ENCODE peak calls at places on chromosomes 7 and 10, in ten cellular contexts. One of them, this sample, is unnamed.

GRCh38 chr7:108026116-108026515 is 23.2 kb upstream of the LAMB1 start:
- DNase-seq in OCI-LY7: no peak
- DNase-seq in GM12865: no peak
- DNase-seq in astrocyte of the spinal cord: no peak
- DNase-seq in sigmoid colon: no peak
- DNase-seq in GM20000: no peak
- DNase-seq in psoas muscle: no peak
- DNase-seq in cardiac fibroblast: no peak
- DNase-seq in tibial artery: no peak
- DNase-seq in PC-9: no peak
- DNase-seq in this sample: no peak

GRCh38 chr7:105224884-105225651 is 163.7 kb downstream of the SRPK2 start:
- DNase-seq in astrocyte of the spinal cord: peak; percentile 94
- DNase-seq in sigmoid colon: no peak
- DNase-seq in PC-9: peak; percentile 38
- DNase-seq in OCI-LY7: peak; percentile 7
- DNase-seq in tibial artery: no peak
- DNase-seq in psoas muscle: no peak
- DNase-seq in GM20000: peak; percentile 45
- DNase-seq in GM12865: peak; percentile 58
- DNase-seq in cardiac fibroblast: peak; percentile 94
- DNase-seq in this sample: peak; percentile 40

GRCh38 chr7:135537905-135538304 is 19.8 kb upstream of the NUP205 start:
- DNase-seq in OCI-LY7: no peak
- DNase-seq in tibial artery: no peak
- DNase-seq in GM12865: no peak
- DNase-seq in astrocyte of the spinal cord: no peak
- DNase-seq in cardiac fibroblast: no peak
- DNase-seq in sigmoid colon: no peak
- DNase-seq in psoas muscle: no peak
- DNase-seq in GM20000: no peak
- DNase-seq in PC-9: no peak
- DNase-seq in this sample: no peak

GRCh38 chr7:126972571-126972970 is 280.2 kb downstream of the GRM8 start:
- DNase-seq in sigmoid colon: no peak
- DNase-seq in OCI-LY7: no peak
- DNase-seq in GM12865: no peak
- DNase-seq in PC-9: no peak
- DNase-seq in psoas muscle: no peak
- DNase-seq in astrocyte of the spinal cord: no peak
- DNase-seq in GM20000: no peak
- DNase-seq in tibial artery: no peak
- DNase-seq in cardiac fibroblast: no peak
- DNase-seq in this sample: no peak

GRCh38 chr7:144404911-144405310 is 1.4 kb upstream of the NOBOX start:
- DNase-seq in astrocyte of the spinal cord: no peak
- DNase-seq in GM12865: no peak
- DNase-seq in psoas muscle: no peak
- DNase-seq in sigmoid colon: no peak
- DNase-seq in tibial artery: no peak
- DNase-seq in cardiac fibroblast: no peak
- DNase-seq in PC-9: no peak
- DNase-seq in GM20000: no peak
- DNase-seq in OCI-LY7: no peak
- DNase-seq in this sample: no peak

GRCh38 chr7:38178695-38179344 is 775 bp downstream of the STARD3NL start:
- DNase-seq in OCI-LY7: peak; percentile 46
- DNase-seq in PC-9: no peak
- DNase-seq in astrocyte of the spinal cord: no peak
- DNase-seq in tibial artery: no peak
- DNase-seq in psoas muscle: no peak
- DNase-seq in cardiac fibroblast: peak; percentile 65
- DNase-seq in sigmoid colon: no peak
- DNase-seq in GM12865: peak; percentile 55
- DNase-seq in GM20000: peak; percentile 56
- DNase-seq in this sample: peak; percentile 44

GRCh38 chr7:77459311-77459726 is 43.2 kb upstream of the GSAP start:
- DNase-seq in PC-9: no peak
- DNase-seq in GM12865: no peak
- DNase-seq in astrocyte of the spinal cord: no peak
- DNase-seq in OCI-LY7: no peak
- DNase-seq in tibial artery: no peak
- DNase-seq in psoas muscle: no peak
- DNase-seq in GM20000: no peak
- DNase-seq in cardiac fibroblast: no peak
- DNase-seq in sigmoid colon: no peak
- DNase-seq in this sample: no peak

GRCh38 chr10:2760736-2761135 is 306.6 kb upstream of the PFKP start:
- DNase-seq in astrocyte of the spinal cord: no peak
- DNase-seq in GM20000: no peak
- DNase-seq in cardiac fibroblast: no peak
- DNase-seq in psoas muscle: no peak
- DNase-seq in OCI-LY7: peak; percentile 1
- DNase-seq in PC-9: no peak
- DNase-seq in GM12865: peak; percentile 7
- DNase-seq in tibial artery: no peak
- DNase-seq in sigmoid colon: no peak
- DNase-seq in this sample: no peak

GRCh38 chr10:90805211-90805610 is 52.6 kb downstream of the HTR7 start:
- DNase-seq in psoas muscle: no peak
- DNase-seq in tibial artery: no peak
- DNase-seq in cardiac fibroblast: no peak
- DNase-seq in PC-9: no peak
- DNase-seq in OCI-LY7: no peak
- DNase-seq in GM20000: no peak
- DNase-seq in GM12865: no peak
- DNase-seq in astrocyte of the spinal cord: no peak
- DNase-seq in sigmoid colon: no peak
- DNase-seq in this sample: no peak

GRCh38 chr10:105024184-105024583 is 383.1 kb downstream of the SORCS3 start:
- DNase-seq in GM12865: no peak
- DNase-seq in sigmoid colon: no peak
- DNase-seq in psoas muscle: no peak
- DNase-seq in OCI-LY7: no peak
- DNase-seq in astrocyte of the spinal cord: no peak
- DNase-seq in PC-9: no peak
- DNase-seq in cardiac fibroblast: no peak
- DNase-seq in GM20000: no peak
- DNase-seq in tibial artery: no peak
- DNase-seq in this sample: no peak

GRCh38 chr7:143117395-143117794 is 14.5 kb upstream of the PIP start:
- DNase-seq in tibial artery: no peak
- DNase-seq in PC-9: no peak
- DNase-seq in cardiac fibroblast: no peak
- DNase-seq in astrocyte of the spinal cord: no peak
- DNase-seq in OCI-LY7: no peak
- DNase-seq in sigmoid colon: no peak
- DNase-seq in psoas muscle: no peak
- DNase-seq in GM20000: no peak
- DNase-seq in GM12865: no peak
- DNase-seq in this sample: no peak

GRCh38 chr7:66460921-66461361 is 167.7 kb upstream of the KCTD7 start:
- DNase-seq in psoas muscle: no peak
- DNase-seq in OCI-LY7: no peak
- DNase-seq in PC-9: no peak
- DNase-seq in cardiac fibroblast: peak; percentile 22
- DNase-seq in tibial artery: no peak
- DNase-seq in sigmoid colon: no peak
- DNase-seq in GM20000: no peak
- DNase-seq in astrocyte of the spinal cord: no peak
- DNase-seq in GM12865: no peak
- DNase-seq in this sample: no peak

GRCh38 chr7:23520582-23520981 is 11.2 kb downstream of the TRA2A start:
- DNase-seq in psoas muscle: no peak
- DNase-seq in sigmoid colon: no peak
- DNase-seq in astrocyte of the spinal cord: no peak
- DNase-seq in tibial artery: no peak
- DNase-seq in GM12865: no peak
- DNase-seq in OCI-LY7: no peak
- DNase-seq in cardiac fibroblast: no peak
- DNase-seq in GM20000: no peak
- DNase-seq in PC-9: no peak
- DNase-seq in this sample: no peak
- TF ChIP-seq CTCF in psoas muscle: no peak
- TF ChIP-seq CTCF in sigmoid colon: no peak
- TF ChIP-seq CTCF in astrocyte of the spinal cord: peak; percentile 27
- TF ChIP-seq CTCF in tibial artery: no peak
- TF ChIP-seq CTCF in GM12865: no peak
- TF ChIP-seq CTCF in OCI-LY7: peak; percentile 48
- TF ChIP-seq CTCF in cardiac fibroblast: peak; percentile 6
- TF ChIP-seq CTCF in GM20000: no peak
- TF ChIP-seq CTCF in PC-9: peak; percentile 51
- TF ChIP-seq CTCF in this sample: no peak

GRCh38 chr7:130896051-130896881 is 162.3 kb upstream of the KLF14 start:
- DNase-seq in OCI-LY7: no peak
- DNase-seq in astrocyte of the spinal cord: no peak
- DNase-seq in GM12865: no peak
- DNase-seq in psoas muscle: no peak
- DNase-seq in sigmoid colon: no peak
- DNase-seq in tibial artery: no peak
- DNase-seq in GM20000: no peak
- DNase-seq in PC-9: peak; percentile 40
- DNase-seq in cardiac fibroblast: peak; percentile 62
- DNase-seq in this sample: no peak
- TF ChIP-seq CTCF in OCI-LY7: no peak
- TF ChIP-seq CTCF in astrocyte of the spinal cord: peak; percentile 68
- TF ChIP-seq CTCF in GM12865: peak; percentile 40
- TF ChIP-seq CTCF in psoas muscle: peak; percentile 6
- TF ChIP-seq CTCF in sigmoid colon: no peak
- TF ChIP-seq CTCF in tibial artery: no peak
- TF ChIP-seq CTCF in GM20000: peak; percentile 18
- TF ChIP-seq CTCF in PC-9: peak; percentile 60
- TF ChIP-seq CTCF in cardiac fibroblast: peak; percentile 60
- TF ChIP-seq CTCF in this sample: peak; percentile 4

DNA sequence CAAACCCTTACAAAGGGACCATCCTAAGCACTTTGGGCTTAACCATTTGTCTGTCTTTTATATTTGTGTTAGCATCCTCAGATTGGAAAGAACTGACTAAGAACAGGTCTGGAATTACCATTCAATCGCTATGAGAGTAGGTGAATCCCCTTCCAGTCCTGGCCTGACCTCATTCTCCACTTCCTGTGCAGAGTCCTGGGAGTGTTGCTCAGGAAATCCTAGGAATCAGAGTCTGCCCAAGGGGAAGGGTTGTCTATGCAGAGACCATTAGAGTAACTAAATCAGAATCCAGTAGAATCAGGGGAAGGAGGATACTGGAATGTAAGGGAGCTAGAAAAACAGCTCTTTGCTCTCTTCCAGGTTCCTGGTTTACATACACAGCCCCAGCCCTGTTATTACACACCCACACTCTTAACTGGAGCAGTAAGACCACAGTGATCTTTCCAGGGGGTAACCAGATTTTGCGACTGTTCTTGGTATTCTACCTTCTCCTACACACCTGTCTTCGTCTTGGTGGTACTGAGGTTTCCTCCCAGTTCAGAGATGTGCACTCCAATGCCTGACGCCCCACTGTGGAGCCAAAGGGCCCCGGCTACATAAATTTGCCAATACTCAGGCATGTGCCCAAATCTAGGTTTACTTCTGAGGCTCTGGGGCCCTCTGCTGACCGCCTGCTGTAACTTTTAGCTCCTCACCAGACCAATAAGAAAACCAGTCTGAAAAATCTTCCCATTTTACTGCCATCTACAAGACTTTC is 103.7 kb downstream of the RNF216 start:
- DNase-seq in astrocyte of the spinal cord: peak; percentile 78
- DNase-seq in GM12865: peak; percentile 81
- DNase-seq in sigmoid colon: peak; percentile 88
- DNase-seq in tibial artery: peak; percentile 81
- DNase-seq in cardiac fibroblast: peak; percentile 85
- DNase-seq in GM20000: peak; percentile 42
- DNase-seq in psoas muscle: peak; percentile 65
- DNase-seq in PC-9: peak; percentile 69
- DNase-seq in OCI-LY7: peak; percentile 71
- DNase-seq in this sample: peak; percentile 65
- TF ChIP-seq CTCF in astrocyte of the spinal cord: peak; percentile 81
- TF ChIP-seq CTCF in GM12865: peak; percentile 69
- TF ChIP-seq CTCF in sigmoid colon: peak; percentile 72
- TF ChIP-seq CTCF in tibial artery: peak; percentile 75
- TF ChIP-seq CTCF in cardiac fibroblast: peak; percentile 79
- TF ChIP-seq CTCF in GM20000: peak; percentile 58
- TF ChIP-seq CTCF in psoas muscle: peak; percentile 65
- TF ChIP-seq CTCF in PC-9: peak; percentile 87
- TF ChIP-seq CTCF in OCI-LY7: peak; percentile 90
- TF ChIP-seq CTCF in this sample: peak; percentile 66

GRCh38 chr10:52820316-52820715 is 47.7 kb upstream of the MBL2 start:
- DNase-seq in psoas muscle: no peak
- DNase-seq in PC-9: no peak
- DNase-seq in tibial artery: no peak
- DNase-seq in sigmoid colon: no peak
- DNase-seq in GM12865: no peak
- DNase-seq in OCI-LY7: no peak
- DNase-seq in GM20000: no peak
- DNase-seq in astrocyte of the spinal cord: no peak
- DNase-seq in cardiac fibroblast: no peak
- DNase-seq in this sample: no peak

GRCh38 chr10:52814506-52814905 is 41.9 kb upstream of the MBL2 start:
- DNase-seq in PC-9: no peak
- DNase-seq in tibial artery: no peak
- DNase-seq in GM20000: no peak
- DNase-seq in psoas muscle: no peak
- DNase-seq in OCI-LY7: peak; percentile 84
- DNase-seq in astrocyte of the spinal cord: no peak
- DNase-seq in GM12865: peak; percentile 29
- DNase-seq in cardiac fibroblast: no peak
- DNase-seq in sigmoid colon: no peak
- DNase-seq in this sample: no peak

DNA sequence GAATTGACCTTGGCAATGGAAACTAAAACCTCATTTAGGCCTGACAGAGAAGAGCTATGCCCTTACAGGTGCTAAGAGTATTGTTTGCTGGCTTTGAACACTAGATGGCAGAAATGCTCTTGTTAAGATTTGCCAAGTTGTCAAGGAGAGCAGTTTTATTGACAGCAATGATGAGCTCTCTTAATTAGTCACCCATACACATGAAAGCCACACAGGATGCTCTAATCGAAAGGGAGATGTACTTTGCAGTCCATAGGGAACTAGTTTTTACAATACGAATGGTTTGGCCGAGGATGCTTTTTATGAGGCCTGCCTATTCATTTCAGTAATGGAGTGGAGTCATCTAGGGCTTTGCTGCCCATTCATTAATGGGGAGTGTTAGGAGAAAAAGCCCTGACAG is 45.4 kb upstream of the MBL2 start:
- DNase-seq in PC-9: peak; percentile 25
- DNase-seq in GM20000: peak; percentile 33
- DNase-seq in tibial artery: no peak
- DNase-seq in psoas muscle: no peak
- DNase-seq in sigmoid colon: no peak
- DNase-seq in astrocyte of the spinal cord: peak; percentile 50
- DNase-seq in cardiac fibroblast: peak; percentile 66
- DNase-seq in OCI-LY7: peak; percentile 80
- DNase-seq in GM12865: peak; percentile 87
- DNase-seq in this sample: peak; percentile 28
- TF ChIP-seq CTCF in PC-9: peak; percentile 79
- TF ChIP-seq CTCF in GM20000: peak; percentile 49
- TF ChIP-seq CTCF in tibial artery: no peak
- TF ChIP-seq CTCF in psoas muscle: no peak
- TF ChIP-seq CTCF in sigmoid colon: no peak
- TF ChIP-seq CTCF in astrocyte of the spinal cord: peak; percentile 65
- TF ChIP-seq CTCF in cardiac fibroblast: peak; percentile 56
- TF ChIP-seq CTCF in OCI-LY7: peak; percentile 90
- TF ChIP-seq CTCF in GM12865: peak; percentile 54
- TF ChIP-seq CTCF in this sample: peak; percentile 49

This sample was measured in GM13976.